ENCODE peak calls at places on chromosome 1, in four cellular contexts. O is uterus; M is activated CD4-positive, alpha-beta T cell treated with anti-CD3 and anti-CD28 coated beads, Interleukin-2, amount 50 U/mL, for 1 hour; X is DMS153. H is an unnamed sample.

GRCh38 chr1:235295902-235296350 is 32.1 kb downstream of the ARID4B start:
- DNase-seq in M (no peak), O (no peak), X (no peak), H (no peak)

GRCh38 chr1:63663301-63663700 is 70.1 kb downstream of the PGM1 start:
- DNase-seq in X (no peak), O (no peak), M (no peak), H (no peak)

GRCh38 chr1:204065174-204065985 is 7.5 kb upstream of the SOX13 start:
- DNase-seq in X (no peak), O (peak; percentile 62), M (no peak), H (peak; percentile 73)

GRCh38 chr1:58584082-58584895 is 7.2 kb upstream of the TACSTD2 start:
- DNase-seq in O (peak; percentile 89), M (no peak), X (no peak), H (peak; percentile 33)

GRCh38 chr1:50416553-50417453 is 6.4 kb downstream of the DMRTA2 start:
- DNase-seq in O (no peak), X (no peak), M (no peak), H (no peak)

GRCh38 chr1:228177936-228178710 is 12.5 kb downstream of the IBA57 start:
- DNase-seq in M (no peak), X (no peak), O (no peak), H (no peak)

GRCh38 chr1:85605519-85606413 is 25.2 kb downstream of the CCN1 start:
- DNase-seq in O (no peak), X (no peak), M (no peak), H (no peak)

GRCh38 chr1:94805912-94806311 is 14.2 kb upstream of the SLC44A3 start:
- DNase-seq in X (no peak), M (peak; percentile 39), O (peak; percentile 50), H (peak; percentile 30)

GRCh38 chr1:228996286-228996685 is 261.0 kb downstream of the RHOU start:
- DNase-seq in X (no peak), M (no peak), O (no peak), H (no peak)

GRCh38 chr1:238419209-238419608 is 528.5 kb upstream of the ZP4 start:
- DNase-seq in O (no peak), M (no peak), X (no peak), H (no peak)

GRCh38 chr1:59556802-59557548 is 257.8 kb upstream of the HOOK1 start:
- DNase-seq in M (no peak), O (no peak), X (no peak), H (no peak)

GRCh38 chr1:184379111-184379752 is 7.6 kb upstream of the C1orf21 start:
- DNase-seq in X (no peak), O (no peak), M (no peak), H (no peak)

GRCh38 chr1:8197493-8198282 is 120.2 kb upstream of the SLC45A1 start:
- DNase-seq in O (peak; percentile 88), M (no peak), X (peak; percentile 48), H (no peak)

GRCh38 chr1:191634801-191635520 is 523.3 kb upstream of the RGS18 start:
- DNase-seq in X (no peak), O (no peak), M (no peak), H (no peak)

GRCh38 chr1:58626293-58626692 is 49.2 kb upstream of the TACSTD2 start:
- DNase-seq in X (no peak), O (no peak), M (no peak), H (no peak)

GRCh38 chr1:223216482-223217205 is 73.6 kb upstream of the TLR5 start:
- DNase-seq in M (no peak), X (no peak), O (no peak), H (no peak)

GRCh38 chr1:68191717-68192116 is 40.6 kb downstream of the WLS start:
- DNase-seq in M (no peak), X (no peak), O (no peak), H (no peak)

GRCh38 chr1:14598498-14599172 is at the start of gene KAZN:
- DNase-seq in O (no peak), M (no peak), X (no peak), H (no peak)

GRCh38 chr1:8889925-8890785 is 11.7 kb upstream of the ENO1 start:
- DNase-seq in M (no peak), O (peak; percentile 75), X (peak; percentile 37), H (peak; percentile 75)

GRCh38 chr1:222861057-222861456 is 46.2 kb downstream of the DISP1 start:
- DNase-seq in M (no peak), X (no peak), O (no peak), H (no peak)

GRCh38 chr1:12407050-12407961 is 177.5 kb downstream of the VPS13D start:
- DNase-seq in M (no peak), O (peak; percentile 36), X (no peak), H (no peak)

GRCh38 chr1:190583862-190584261 is 106.2 kb upstream of the BRINP3 start:
- DNase-seq in X (no peak), O (no peak), M (no peak), H (no peak)

GRCh38 chr1:219114014-219114413 is 59.7 kb upstream of the LYPLAL1 start:
- DNase-seq in O (no peak), M (no peak), X (no peak), H (no peak)

GRCh38 chr1:47951026-47951425 is 46.2 kb downstream of the TRABD2B start:
- DNase-seq in O (no peak), X (no peak), M (no peak), H (peak; percentile 51)

GRCh38 chr1:198267921-198268320 is 111.1 kb downstream of the NEK7 start:
- DNase-seq in O (no peak), X (no peak), M (no peak), H (no peak)

GRCh38 chr1:160904783-160905616 is 20.0 kb upstream of the ITLN1 start:
- DNase-seq in O (no peak), X (no peak), M (no peak), H (no peak)

GRCh38 chr1:229452956-229453801 is 19.3 kb upstream of the ACTA1 start:
- DNase-seq in M (no peak), X (no peak), O (no peak), H (no peak)

GRCh38 chr1:8023995-8024313 is 2.2 kb downstream of the ERRFI1 start:
- DNase-seq in M (no peak), O (no peak), X (no peak), H (no peak)

H was measured in C1 segment of cervical spinal cord.